ENCODE peak calls at places on chromosome 9, in eight cellular contexts. U is A549; N is sigmoid colon; A is mammary epithelial cell; Z is breast epithelium; O is HCT116; C is CD8-positive, alpha-beta T cell; S is fibroblast of lung. B is an unnamed sample. For H3K4me1, the result is how much of the 10 kb centered on the place peaks cover.

GRCh38 chr9:127397722-127398647 is 1.0 kb downstream of the SLC2A8 start:
- DNase-seq in U (peak), N (peak), A (peak), Z (no peak), O (no peak), C (peak), S (peak), B (peak)

GRCh38 chr9:32490601-32491000 is 35.4 kb downstream of the RIGI start:
- DNase-seq in U (no peak), N (no peak), A (no peak), Z (no peak), O (no peak), C (no peak), S (no peak), B (peak)

GRCh38 chr9:15370496-15371464 is 51.9 kb upstream of the SNAPC3 start:
- DNase-seq in U (no peak), N (no peak), A (no peak), Z (no peak), O (no peak), C (no peak), S (peak), B (no peak)

GRCh38 chr9:13778486-13779110 is 499.1 kb upstream of the MPDZ start:
- DNase-seq in U (no peak), N (no peak), A (no peak), Z (no peak), O (no peak), C (no peak), S (no peak), B (no peak)

GRCh38 chr9:22005700-22006605 is 3.2 kb downstream of the CDKN2B start:
- DNase-seq in U (no peak), N (no peak), A (peak), Z (no peak), O (no peak), C (no peak), S (peak), B (no peak)

GRCh38 chr9:110912701-110913291 is 125.5 kb downstream of the LPAR1 start:
- DNase-seq in U (peak), N (no peak), A (no peak), Z (no peak), O (no peak), C (no peak), S (peak), B (no peak)

GRCh38 chr9:19642256-19642655 is 146.6 kb downstream of the SLC24A2 start:
- DNase-seq in U (no peak), N (no peak), A (no peak), Z (no peak), O (no peak), C (no peak), S (no peak), B (no peak)

GRCh38 chr9:37251452-37251851 is 131.1 kb downstream of the ZCCHC7 start:
- DNase-seq in U (no peak), N (no peak), A (no peak), Z (no peak), O (no peak), C (no peak), S (no peak), B (peak)

GRCh38 chr9:76585487-76586459 is 126.8 kb downstream of the GCNT1 start:
- DNase-seq in U (no peak), N (no peak), A (no peak), Z (no peak), O (no peak), C (no peak), S (no peak), B (no peak)
- H3K4me1 ChIP-seq in U (under half), N (under half), A (under half), Z (under half), O (under half), C (under half), S (under half), B (under half)

GRCh38 chr9:123865226-123865625 is 64.7 kb downstream of the DENND1A start:
- DNase-seq in U (no peak), N (no peak), A (no peak), Z (no peak), O (no peak), C (no peak), S (no peak), B (no peak)

GRCh38 chr9:123864291-123864690 is 65.6 kb downstream of the DENND1A start:
- DNase-seq in U (no peak), N (no peak), A (no peak), Z (no peak), O (no peak), C (no peak), S (no peak), B (no peak)

GRCh38 chr9:123866497-123866896 is 63.4 kb downstream of the DENND1A start:
- DNase-seq in U (no peak), N (no peak), A (no peak), Z (no peak), O (no peak), C (no peak), S (peak), B (no peak)

GRCh38 chr9:123867034-123867433 is 62.9 kb downstream of the DENND1A start:
- DNase-seq in U (no peak), N (no peak), A (no peak), Z (no peak), O (no peak), C (no peak), S (no peak), B (no peak)

DNA sequence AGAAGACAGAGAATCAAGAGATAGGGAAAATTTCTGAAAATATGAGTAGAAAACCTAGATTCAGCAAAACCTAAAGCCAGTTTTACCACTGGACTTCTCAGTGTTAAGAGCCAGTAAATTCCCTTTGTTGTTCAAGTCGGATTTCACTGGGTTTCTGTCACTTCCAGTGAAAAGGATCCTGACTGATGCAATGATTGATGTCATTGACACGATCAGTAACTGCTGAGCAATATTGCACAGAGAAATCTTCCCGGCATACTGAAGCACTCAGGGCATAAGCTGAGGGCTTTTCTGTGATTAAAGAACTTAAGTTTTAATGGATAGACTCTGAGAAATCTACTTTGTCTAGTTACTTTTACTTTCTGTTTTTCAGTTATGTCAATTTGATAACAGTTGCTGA is 62.0 kb downstream of the DENND1A start:
- DNase-seq in U (no peak), N (no peak), A (no peak), Z (no peak), O (no peak), C (no peak), S (no peak), B (no peak)
- H3K4me1 ChIP-seq in U (under half), N (under half), A (under half), Z (under half), O (under half), C (under half), S (under half), B (under half)

GRCh38 chr9:120932086-120932818 is 5.7 kb upstream of the TRAF1 start:
- DNase-seq in U (no peak), N (no peak), A (no peak), Z (no peak), O (no peak), C (no peak), S (no peak), B (no peak)

GRCh38 chr9:120933310-120934044 is 6.9 kb upstream of the TRAF1 start:
- DNase-seq in U (no peak), N (no peak), A (no peak), Z (no peak), O (no peak), C (no peak), S (no peak), B (no peak)

GRCh38 chr9:120928720-120929389 is 2.3 kb upstream of the TRAF1 start:
- DNase-seq in U (peak), N (peak), A (peak), Z (peak), O (no peak), C (peak), S (no peak), B (peak)

GRCh38 chr9:120929392-120929791 is 2.8 kb upstream of the TRAF1 start:
- DNase-seq in U (no peak), N (no peak), A (no peak), Z (no peak), O (no peak), C (no peak), S (no peak), B (no peak)

DNA sequence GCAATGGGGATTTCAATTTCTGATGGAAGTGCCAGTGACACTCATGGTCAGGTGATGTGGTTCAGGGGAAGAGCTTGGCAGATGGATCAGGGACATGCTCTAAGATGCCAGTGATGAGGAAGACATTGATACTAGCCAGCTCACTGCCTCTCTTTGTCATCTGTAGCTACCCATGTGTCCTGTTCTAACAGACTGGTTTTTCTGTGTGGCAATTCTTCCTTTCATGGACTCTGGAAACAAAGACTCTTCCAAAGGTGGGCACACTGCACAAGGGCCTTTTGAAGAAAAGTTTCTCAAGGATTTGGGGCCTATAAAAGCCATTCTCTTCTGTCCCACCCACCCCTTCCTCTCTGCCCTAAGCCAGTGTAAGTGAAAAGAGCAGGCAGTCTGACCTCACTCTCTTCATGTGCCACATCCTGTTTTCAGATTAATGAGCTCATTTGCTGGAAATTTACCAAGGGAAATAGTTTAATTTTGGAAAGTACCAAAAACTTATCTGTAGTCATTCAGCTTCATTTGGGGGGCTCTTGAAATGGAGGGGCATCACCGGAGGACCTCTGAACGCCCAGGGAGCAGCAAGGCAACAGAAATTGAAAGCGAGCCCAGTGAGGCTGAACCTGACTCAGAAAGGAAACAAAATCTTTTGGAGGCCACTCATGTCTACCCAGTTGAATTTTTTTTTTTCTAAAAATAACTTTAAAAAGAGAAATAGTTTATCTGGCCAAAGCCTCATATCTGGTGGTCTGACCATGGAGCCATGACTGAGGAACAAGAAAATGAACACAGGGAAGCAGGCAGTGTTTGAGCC is 4.9 kb upstream of the TRAF1 start:
- DNase-seq in U (no peak), N (no peak), A (peak), Z (no peak), O (no peak), C (peak), S (peak), B (no peak)
- H3K4me1 ChIP-seq in U (under half), N (under half), A (half or more), Z (under half), O (under half), C (half or more), S (under half), B (under half)

GRCh38 chr9:84863372-84863771 is 193.8 kb downstream of the NTRK2 start:
- DNase-seq in U (no peak), N (no peak), A (no peak), Z (no peak), O (no peak), C (no peak), S (no peak), B (no peak)

GRCh38 chr9:84866402-84866801 is 196.9 kb downstream of the NTRK2 start:
- DNase-seq in U (no peak), N (no peak), A (no peak), Z (no peak), O (no peak), C (no peak), S (no peak), B (no peak)

GRCh38 chr9:84860423-84861115 is 191.0 kb downstream of the NTRK2 start:
- DNase-seq in U (no peak), N (no peak), A (no peak), Z (no peak), O (no peak), C (no peak), S (no peak), B (no peak)

GRCh38 chr9:84862308-84862707 is 192.8 kb downstream of the NTRK2 start:
- DNase-seq in U (no peak), N (no peak), A (no peak), Z (no peak), O (no peak), C (no peak), S (no peak), B (no peak)

DNA sequence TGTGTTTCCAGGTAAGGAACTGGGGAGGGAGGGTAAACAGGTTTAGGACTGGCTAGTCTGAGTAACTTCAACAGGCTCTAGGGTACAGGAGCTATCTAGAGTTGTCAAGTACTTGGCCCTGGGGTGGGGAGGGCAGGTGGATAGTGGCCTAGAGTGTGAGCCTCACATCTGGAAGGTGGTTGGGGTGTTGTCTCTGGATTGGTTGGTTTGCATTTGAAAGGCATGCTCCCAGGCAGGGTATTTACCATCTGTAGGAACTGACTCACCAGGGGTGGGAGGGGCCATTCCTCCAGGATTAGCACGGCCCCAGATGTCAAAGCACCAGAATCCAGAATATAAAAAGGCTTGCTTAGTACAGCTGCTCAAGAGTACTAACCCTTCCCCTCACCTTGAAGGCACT is 193.3 kb downstream of the NTRK2 start:
- DNase-seq in U (peak), N (no peak), A (peak), Z (no peak), O (no peak), C (no peak), S (peak), B (peak)
- H3K4me1 ChIP-seq in U (under half), N (under half), A (under half), Z (under half), O (under half), C (under half), S (under half), B (under half)

GRCh38 chr9:91431485-91431884 is 7.9 kb upstream of the NFIL3 start:
- DNase-seq in U (no peak), N (no peak), A (no peak), Z (no peak), O (no peak), C (no peak), S (no peak), B (no peak)
- H3K4me1 ChIP-seq in U (under half), N (under half), A (under half), Z (under half), O (under half), C (under half), S (under half), B (under half)

GRCh38 chr9:121783523-121784507 is 132.4 kb downstream of the DAB2IP start:
- DNase-seq in U (no peak), N (no peak), A (no peak), Z (no peak), O (no peak), C (peak), S (no peak), B (peak)
- H3K4me1 ChIP-seq in U (under half), N (under half), A (under half), Z (under half), O (under half), C (under half), S (under half), B (under half)

GRCh38 chr9:36031774-36032565 is 4.7 kb upstream of the RECK start:
- DNase-seq in U (no peak), N (no peak), A (no peak), Z (no peak), O (no peak), C (no peak), S (no peak), B (no peak)

GRCh38 chr9:36029202-36029601 is 7.5 kb upstream of the RECK start:
- DNase-seq in U (no peak), N (no peak), A (no peak), Z (no peak), O (no peak), C (no peak), S (no peak), B (no peak)

GRCh38 chr9:36029765-36030528 is 6.8 kb upstream of the RECK start:
- DNase-seq in U (peak), N (no peak), A (peak), Z (no peak), O (no peak), C (no peak), S (peak), B (no peak)

GRCh38 chr9:36033788-36034187 is 2.9 kb upstream of the RECK start:
- DNase-seq in U (no peak), N (no peak), A (no peak), Z (no peak), O (no peak), C (no peak), S (no peak), B (no peak)

DNA sequence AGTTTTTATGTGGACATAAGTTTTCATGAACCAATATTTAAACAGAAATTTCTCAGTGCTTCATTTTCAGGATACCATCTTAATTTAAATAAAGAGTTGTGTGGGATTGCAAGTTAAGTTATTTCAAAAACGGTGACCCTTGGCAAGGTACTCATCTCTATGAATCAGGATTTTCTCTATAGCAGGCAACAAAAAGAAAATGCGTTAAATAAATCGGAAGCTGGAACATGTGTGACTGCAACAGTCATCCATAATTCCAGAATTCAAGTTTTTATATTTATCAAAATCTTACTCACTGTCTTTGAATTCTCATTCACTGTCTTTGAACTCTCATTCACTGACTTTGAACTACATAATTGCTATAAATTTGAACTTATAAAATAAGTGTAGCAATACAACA is 5.8 kb upstream of the RECK start:
- DNase-seq in U (no peak), N (no peak), A (no peak), Z (no peak), O (no peak), C (no peak), S (peak), B (no peak)
- H3K4me1 ChIP-seq in U (under half), N (under half), A (under half), Z (under half), O (under half), C (under half), S (under half), B (under half)

DNA sequence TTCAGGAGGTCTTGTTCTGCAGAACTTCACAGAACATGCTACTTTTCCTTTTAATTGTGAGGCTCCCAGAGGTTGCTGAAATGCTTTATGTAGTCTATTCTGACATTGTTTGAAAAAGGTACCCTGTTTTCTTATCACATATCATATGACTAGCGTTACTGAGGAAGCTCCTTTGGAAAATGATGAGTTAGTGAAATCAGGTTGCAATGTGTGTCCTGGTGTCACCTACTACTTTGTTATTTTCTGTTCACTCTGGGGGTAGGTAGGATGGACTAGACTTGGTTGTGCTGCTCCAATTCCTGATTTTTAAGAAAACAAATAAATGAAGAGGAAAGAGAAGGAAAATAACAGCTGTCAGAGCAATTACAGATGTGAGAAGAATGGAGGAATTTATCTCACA is 93.7 kb downstream of the PAPPA start:
- DNase-seq in U (no peak), N (no peak), A (no peak), Z (no peak), O (no peak), C (no peak), S (no peak), B (no peak)
- H3K4me1 ChIP-seq in U (half or more), N (under half), A (under half), Z (under half), O (under half), C (under half), S (under half), B (under half)

DNA sequence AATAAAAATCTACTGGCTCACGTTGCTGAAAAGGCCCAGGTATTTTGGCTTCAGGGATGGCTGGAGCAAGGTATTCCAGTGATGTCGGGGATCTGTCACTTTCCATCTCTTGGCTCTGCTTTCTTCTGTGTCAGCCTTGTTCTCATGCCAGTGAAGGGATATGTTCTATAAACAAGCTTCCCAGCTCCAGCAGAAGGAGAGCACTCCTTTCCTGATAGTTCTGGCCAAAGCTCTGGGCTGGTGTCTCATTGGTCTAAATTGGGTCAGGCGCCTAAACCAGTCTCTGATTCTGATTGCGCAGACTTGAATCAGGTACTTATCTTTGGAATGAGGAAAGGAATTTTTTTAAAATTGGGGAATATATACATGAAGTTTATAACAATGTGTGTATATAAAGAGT is 5.1 kb downstream of the SNX30 start:
- DNase-seq in U (no peak), N (no peak), A (no peak), Z (peak), O (no peak), C (no peak), S (peak), B (no peak)
- H3K4me1 ChIP-seq in U (under half), N (half or more), A (under half), Z (under half), O (half or more), C (half or more), S (under half), B (under half)

GRCh38 chr9:124013263-124014211 is 2.0 kb downstream of the LHX2 start:
- DNase-seq in U (no peak), N (no peak), A (no peak), Z (no peak), O (no peak), C (no peak), S (no peak), B (no peak)
- H3K4me1 ChIP-seq in U (under half), N (half or more), A (under half), Z (under half), O (under half), C (under half), S (under half), B (under half)